ENCODE peak calls at places on chromosomes 3 and 15, in five cellular contexts. K is astrocyte of the spinal cord, X is cardiac fibroblast, T is right atrium auricular region, D is foreskin fibroblast. C is an unnamed sample.

GRCh38 chr3:49454457-49454856 is 15.6 kb upstream of the DAG1 start:
- DNase-seq in D (no peak), X (peak), T (no peak), K (no peak), C (no peak)

GRCh38 chr3:60827666-60828065 is 423.6 kb downstream of the FHIT start:
- DNase-seq in D (no peak), K (no peak), T (no peak), X (no peak), C (no peak)

GRCh38 chr3:163543558-163544189 is 1534.6 kb downstream of the SI start:
- DNase-seq in T (no peak), D (no peak), X (no peak), K (no peak), C (no peak)

GRCh38 chr15:37995461-37996347 is 61.3 kb downstream of the TMCO5A start:
- DNase-seq in T (no peak), K (peak), D (peak), X (peak), C (no peak)

GRCh38 chr3:134794950-134795775 is at the start of gene EPHB1:
- DNase-seq in T (peak), D (peak), K (peak), X (peak), C (peak)

GRCh38 chr3:27076815-27077630 is 292.2 kb downstream of the NEK10 start:
- DNase-seq in D (no peak), X (no peak), K (no peak), T (no peak), C (no peak)

GRCh38 chr3:193214445-193214844 is 26.6 kb upstream of the PLAAT1 start:
- DNase-seq in T (no peak), X (no peak), K (no peak), D (no peak), C (no peak)

GRCh38 chr15:49040151-49040550 is 6.1 kb downstream of the SECISBP2L start:
- DNase-seq in D (no peak), K (no peak), X (no peak), T (no peak), C (no peak)

DNA sequence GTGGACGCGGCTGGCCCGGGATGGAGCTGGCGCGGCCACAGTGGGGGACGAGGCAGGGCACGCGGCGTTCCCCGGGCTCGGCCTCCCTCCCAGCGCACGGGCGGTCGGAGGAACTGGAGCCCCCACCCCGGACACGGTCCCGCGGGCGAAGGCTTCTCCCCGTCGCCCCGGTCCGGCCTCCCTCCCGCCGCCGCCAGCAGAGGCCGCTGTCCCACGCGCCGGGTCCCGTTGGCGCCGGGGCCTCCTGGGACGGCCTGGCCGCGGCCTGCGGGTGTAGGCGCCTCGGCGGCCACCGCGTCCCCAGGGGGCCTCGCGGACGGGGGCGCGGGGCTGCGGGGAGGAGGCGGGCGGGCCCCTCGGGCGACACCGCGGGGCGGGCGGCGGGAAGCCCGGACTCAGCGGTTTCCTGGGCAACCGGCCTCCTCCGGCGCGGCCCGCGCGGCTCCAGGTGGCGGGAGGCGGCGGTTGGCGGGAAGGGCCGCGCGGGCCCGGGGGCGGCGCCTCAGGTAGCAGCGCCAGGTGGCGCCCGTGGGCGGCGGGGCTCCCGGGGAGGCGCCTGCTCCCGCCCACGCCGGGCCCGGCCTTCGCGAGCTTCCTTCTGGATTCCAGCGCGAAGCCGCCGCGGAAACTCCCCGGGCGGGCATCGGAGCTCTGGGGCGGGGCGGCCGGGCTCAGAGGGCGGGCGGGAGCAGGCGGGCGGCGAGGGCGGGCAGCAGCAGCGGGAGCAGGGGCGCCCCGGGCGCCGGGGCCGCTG is 26.7 kb downstream of the MELTF start:
- DNase-seq in D (peak), T (no peak), X (peak), K (peak), C (peak)
- H3K4me3 ChIP-seq in D (peak), T (peak), X (peak), K (peak), C (peak)

GRCh38 chr15:89333011-89333860 is 1.4 kb downstream of the POLG start:
- DNase-seq in K (no peak), D (no peak), T (no peak), X (no peak), C (no peak)
- H3K4me3 ChIP-seq in K (peak), D (peak), T (peak), X (peak), C (peak)

GRCh38 chr3:104291437-104291851 is 1075.3 kb upstream of the ALCAM start:
- DNase-seq in D (peak), T (no peak), K (peak), X (no peak), C (no peak)
- H3K4me3 ChIP-seq in D (peak), T (no peak), K (peak), X (no peak), C (peak)

DNA sequence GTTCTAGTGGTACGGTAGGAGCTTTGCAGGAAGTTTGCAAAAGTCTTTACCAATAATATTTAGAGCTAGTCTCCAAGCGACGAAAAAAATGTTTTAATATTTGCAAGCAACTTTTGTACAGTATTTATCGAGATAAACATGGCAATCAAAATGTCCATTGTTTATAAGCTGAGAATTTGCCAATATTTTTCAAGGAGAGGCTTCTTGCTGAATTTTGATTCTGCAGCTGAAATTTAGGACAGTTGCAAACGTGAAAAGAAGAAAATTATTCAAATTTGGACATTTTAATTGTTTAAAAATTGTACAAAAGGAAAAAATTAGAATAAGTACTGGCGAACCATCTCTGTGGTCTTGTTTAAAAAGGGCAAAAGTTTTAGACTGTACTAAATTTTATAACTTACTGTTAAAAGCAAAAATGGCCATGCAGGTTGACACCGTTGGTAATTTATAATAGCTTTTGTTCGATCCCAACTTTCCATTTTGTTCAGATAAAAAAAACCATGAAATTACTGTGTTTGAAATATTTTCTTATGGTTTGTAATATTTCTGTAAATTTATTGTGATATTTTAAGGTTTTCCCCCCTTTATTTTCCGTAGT is 2.0 kb downstream of the SOX2 start:
- DNase-seq in T (no peak), D (no peak), X (no peak), K (peak), C (no peak)
- H3K4me3 ChIP-seq in T (no peak), D (no peak), X (no peak), K (peak), C (peak)